ENCODE peak calls at places on chromosomes 16 and 17, in five cellular contexts. One of them, this sample, is unnamed.
A peak's percentile ranks its signal among the peaks of the same experiment; 100 is the strongest.

GRCh38 chr16:68281368-68282063 is 17.2 kb downstream of the SLC7A6 start:
- DNase-seq in H9: no peak
- DNase-seq in fibroblast of pulmonary artery: no peak
- DNase-seq in activated CD8-positive, alpha-beta memory T cell treated with anti-CD3 and anti-CD28 coated beads, Interleukin-2, amount 50 U/mL, for 48 hours: no peak
- DNase-seq in DMS153: no peak
- DNase-seq in this sample: no peak

GRCh38 chr17:1147664-1148063 is 32.1 kb downstream of the ABR start:
- DNase-seq in H9: peak; percentile 92
- DNase-seq in fibroblast of pulmonary artery: peak; percentile 53
- DNase-seq in activated CD8-positive, alpha-beta memory T cell treated with anti-CD3 and anti-CD28 coated beads, Interleukin-2, amount 50 U/mL, for 48 hours: no peak
- DNase-seq in DMS153: no peak
- DNase-seq in this sample: peak; percentile 48

GRCh38 chr16:4477966-4478365 is 1.8 kb downstream of the HMOX2 start:
- DNase-seq in H9: no peak
- DNase-seq in fibroblast of pulmonary artery: peak; percentile 66
- DNase-seq in activated CD8-positive, alpha-beta memory T cell treated with anti-CD3 and anti-CD28 coated beads, Interleukin-2, amount 50 U/mL, for 48 hours: no peak
- DNase-seq in DMS153: peak; percentile 36
- DNase-seq in this sample: no peak

GRCh38 chr17:59842901-59843652 is 49.7 kb downstream of the TUBD1 start:
- DNase-seq in H9: peak; percentile 37
- DNase-seq in fibroblast of pulmonary artery: peak; percentile 98
- DNase-seq in activated CD8-positive, alpha-beta memory T cell treated with anti-CD3 and anti-CD28 coated beads, Interleukin-2, amount 50 U/mL, for 48 hours: peak; percentile 88
- DNase-seq in DMS153: peak; percentile 30
- DNase-seq in this sample: no peak

GRCh38 chr17:51120357-51120738 is 320 bp downstream of the SPAG9 start:
- DNase-seq in H9: no peak
- DNase-seq in fibroblast of pulmonary artery: peak; percentile 33
- DNase-seq in activated CD8-positive, alpha-beta memory T cell treated with anti-CD3 and anti-CD28 coated beads, Interleukin-2, amount 50 U/mL, for 48 hours: no peak
- DNase-seq in DMS153: peak; percentile 35
- DNase-seq in this sample: no peak

GRCh38 chr17:8188408-8188839 is 1.6 kb downstream of the BORCS6 start:
- DNase-seq in H9: no peak
- DNase-seq in fibroblast of pulmonary artery: no peak
- DNase-seq in activated CD8-positive, alpha-beta memory T cell treated with anti-CD3 and anti-CD28 coated beads, Interleukin-2, amount 50 U/mL, for 48 hours: peak; percentile 62
- DNase-seq in DMS153: no peak
- DNase-seq in this sample: no peak

GRCh38 chr16:54911079-54911478 is 19.6 kb upstream of the IRX5 start:
- DNase-seq in H9: no peak
- DNase-seq in fibroblast of pulmonary artery: no peak
- DNase-seq in activated CD8-positive, alpha-beta memory T cell treated with anti-CD3 and anti-CD28 coated beads, Interleukin-2, amount 50 U/mL, for 48 hours: no peak
- DNase-seq in DMS153: no peak
- DNase-seq in this sample: no peak

GRCh38 chr17:41284043-41284442 is 8.5 kb downstream of the KRTAP9-7 start:
- DNase-seq in H9: no peak
- DNase-seq in fibroblast of pulmonary artery: no peak
- DNase-seq in activated CD8-positive, alpha-beta memory T cell treated with anti-CD3 and anti-CD28 coated beads, Interleukin-2, amount 50 U/mL, for 48 hours: no peak
- DNase-seq in DMS153: no peak
- DNase-seq in this sample: no peak

GRCh38 chr17:20187049-20187448 is 177.9 kb downstream of the SPECC1 start:
- DNase-seq in H9: no peak
- DNase-seq in fibroblast of pulmonary artery: no peak
- DNase-seq in activated CD8-positive, alpha-beta memory T cell treated with anti-CD3 and anti-CD28 coated beads, Interleukin-2, amount 50 U/mL, for 48 hours: no peak
- DNase-seq in DMS153: no peak
- DNase-seq in this sample: no peak

GRCh38 chr17:58399974-58400373 is 17.4 kb downstream of the RNF43 start:
- DNase-seq in H9: no peak
- DNase-seq in fibroblast of pulmonary artery: no peak
- DNase-seq in activated CD8-positive, alpha-beta memory T cell treated with anti-CD3 and anti-CD28 coated beads, Interleukin-2, amount 50 U/mL, for 48 hours: no peak
- DNase-seq in DMS153: no peak
- DNase-seq in this sample: no peak

GRCh38 chr16:2835638-2836493 is 5.8 kb downstream of the ZG16B start:
- DNase-seq in H9: peak; percentile 71
- DNase-seq in fibroblast of pulmonary artery: peak; percentile 90
- DNase-seq in activated CD8-positive, alpha-beta memory T cell treated with anti-CD3 and anti-CD28 coated beads, Interleukin-2, amount 50 U/mL, for 48 hours: no peak
- DNase-seq in DMS153: no peak
- DNase-seq in this sample: peak; percentile 13

GRCh38 chr16:66335704-66336329 is 30.7 kb upstream of the CDH5 start:
- DNase-seq in H9: no peak
- DNase-seq in fibroblast of pulmonary artery: peak; percentile 87
- DNase-seq in activated CD8-positive, alpha-beta memory T cell treated with anti-CD3 and anti-CD28 coated beads, Interleukin-2, amount 50 U/mL, for 48 hours: no peak
- DNase-seq in DMS153: peak; percentile 89
- DNase-seq in this sample: peak; percentile 69

GRCh38 chr16:28131743-28132393 is 68.4 kb upstream of the GSG1L start:
- DNase-seq in H9: no peak
- DNase-seq in fibroblast of pulmonary artery: no peak
- DNase-seq in activated CD8-positive, alpha-beta memory T cell treated with anti-CD3 and anti-CD28 coated beads, Interleukin-2, amount 50 U/mL, for 48 hours: no peak
- DNase-seq in DMS153: no peak
- DNase-seq in this sample: no peak

GRCh38 chr17:74770498-74771318 is 5.4 kb downstream of the NAT9 start:
- DNase-seq in H9: peak; percentile 88
- DNase-seq in fibroblast of pulmonary artery: peak; percentile 52
- DNase-seq in activated CD8-positive, alpha-beta memory T cell treated with anti-CD3 and anti-CD28 coated beads, Interleukin-2, amount 50 U/mL, for 48 hours: peak; percentile 80
- DNase-seq in DMS153: peak; percentile 20
- DNase-seq in this sample: peak; percentile 80

GRCh38 chr17:61863801-61864126 is 436 bp upstream of the BRIP1 start:
- DNase-seq in H9: no peak
- DNase-seq in fibroblast of pulmonary artery: no peak
- DNase-seq in activated CD8-positive, alpha-beta memory T cell treated with anti-CD3 and anti-CD28 coated beads, Interleukin-2, amount 50 U/mL, for 48 hours: no peak
- DNase-seq in DMS153: no peak
- DNase-seq in this sample: no peak

GRCh38 chr17:27494192-27495091 is 38.2 kb downstream of the KSR1 start:
- DNase-seq in H9: peak; percentile 67
- DNase-seq in fibroblast of pulmonary artery: peak; percentile 55
- DNase-seq in activated CD8-positive, alpha-beta memory T cell treated with anti-CD3 and anti-CD28 coated beads, Interleukin-2, amount 50 U/mL, for 48 hours: no peak
- DNase-seq in DMS153: peak; percentile 50
- DNase-seq in this sample: peak; percentile 71

GRCh38 chr16:30121741-30122620 is 1.0 kb downstream of the MAPK3 start:
- DNase-seq in H9: peak; percentile 33
- DNase-seq in fibroblast of pulmonary artery: peak; percentile 21
- DNase-seq in activated CD8-positive, alpha-beta memory T cell treated with anti-CD3 and anti-CD28 coated beads, Interleukin-2, amount 50 U/mL, for 48 hours: no peak
- DNase-seq in DMS153: no peak
- DNase-seq in this sample: peak; percentile 85

GRCh38 chr16:11629071-11630030 is 38.9 kb upstream of the SNN start:
- DNase-seq in H9: no peak
- DNase-seq in fibroblast of pulmonary artery: no peak
- DNase-seq in activated CD8-positive, alpha-beta memory T cell treated with anti-CD3 and anti-CD28 coated beads, Interleukin-2, amount 50 U/mL, for 48 hours: no peak
- DNase-seq in DMS153: no peak
- DNase-seq in this sample: peak; percentile 44

GRCh38 chr16:8816967-8817662 is 19.5 kb downstream of the PMM2 start:
- DNase-seq in H9: no peak
- DNase-seq in fibroblast of pulmonary artery: no peak
- DNase-seq in activated CD8-positive, alpha-beta memory T cell treated with anti-CD3 and anti-CD28 coated beads, Interleukin-2, amount 50 U/mL, for 48 hours: no peak
- DNase-seq in DMS153: no peak
- DNase-seq in this sample: no peak

GRCh38 chr16:66227766-66228530 is 138.5 kb upstream of the CDH5 start:
- DNase-seq in H9: no peak
- DNase-seq in fibroblast of pulmonary artery: no peak
- DNase-seq in activated CD8-positive, alpha-beta memory T cell treated with anti-CD3 and anti-CD28 coated beads, Interleukin-2, amount 50 U/mL, for 48 hours: no peak
- DNase-seq in DMS153: no peak
- DNase-seq in this sample: no peak

GRCh38 chr17:18248300-18248731 is 10.2 kb downstream of the FLII start:
- DNase-seq in H9: peak; percentile 86
- DNase-seq in fibroblast of pulmonary artery: peak; percentile 81
- DNase-seq in activated CD8-positive, alpha-beta memory T cell treated with anti-CD3 and anti-CD28 coated beads, Interleukin-2, amount 50 U/mL, for 48 hours: peak; percentile 76
- DNase-seq in DMS153: peak; percentile 26
- DNase-seq in this sample: peak; percentile 61

GRCh38 chr17:65173284-65173793 is 36.2 kb downstream of the RGS9 start:
- DNase-seq in H9: peak; percentile 45
- DNase-seq in fibroblast of pulmonary artery: peak; percentile 88
- DNase-seq in activated CD8-positive, alpha-beta memory T cell treated with anti-CD3 and anti-CD28 coated beads, Interleukin-2, amount 50 U/mL, for 48 hours: peak; percentile 81
- DNase-seq in DMS153: peak; percentile 78
- DNase-seq in this sample: peak; percentile 39

GRCh38 chr16:12087901-12088364 is 111.4 kb downstream of the SNX29 start:
- DNase-seq in H9: no peak
- DNase-seq in fibroblast of pulmonary artery: no peak
- DNase-seq in activated CD8-positive, alpha-beta memory T cell treated with anti-CD3 and anti-CD28 coated beads, Interleukin-2, amount 50 U/mL, for 48 hours: no peak
- DNase-seq in DMS153: peak; percentile 75
- DNase-seq in this sample: peak; percentile 64

GRCh38 chr16:78321611-78322010 is 222.2 kb downstream of the WWOX start:
- DNase-seq in H9: peak; percentile 41
- DNase-seq in fibroblast of pulmonary artery: no peak
- DNase-seq in activated CD8-positive, alpha-beta memory T cell treated with anti-CD3 and anti-CD28 coated beads, Interleukin-2, amount 50 U/mL, for 48 hours: no peak
- DNase-seq in DMS153: peak; percentile 78
- DNase-seq in this sample: no peak

GRCh38 chr16:67207857-67208524 is 9.1 kb downstream of the ELMO3 start:
- DNase-seq in H9: no peak
- DNase-seq in fibroblast of pulmonary artery: no peak
- DNase-seq in activated CD8-positive, alpha-beta memory T cell treated with anti-CD3 and anti-CD28 coated beads, Interleukin-2, amount 50 U/mL, for 48 hours: no peak
- DNase-seq in DMS153: no peak
- DNase-seq in this sample: no peak

This sample was measured in left ventricle myocardium superior.